ENCODE peak calls at places on chromosomes 16 and 17, in four cellular contexts. T is cerebellum, X is COR-L47, Z is T-helper 1 cell. W is an unnamed sample.

GRCh38 chr17:44198721-44199552 is 747 bp downstream of the ATXN7L3 start:
- DNase-seq in T (peak), X (no peak), Z (peak), W (no peak)

GRCh38 chr17:69592692-69593350 is 178.3 kb downstream of the MAP2K6 start:
- DNase-seq in T (no peak), X (no peak), Z (no peak), W (no peak)

GRCh38 chr17:6706996-6707395 is 6.2 kb downstream of the SLC13A5 start:
- DNase-seq in T (no peak), X (no peak), Z (no peak), W (no peak)

GRCh38 chr16:17801024-17801423 is 330.3 kb upstream of the XYLT1 start:
- DNase-seq in T (no peak), X (no peak), Z (no peak), W (no peak)

GRCh38 chr16:81066700-81067099 is 10.3 kb downstream of the C16orf46 start:
- DNase-seq in T (no peak), X (no peak), Z (no peak), W (no peak)

GRCh38 chr16:85202631-85203461 is 90.6 kb upstream of the CIBAR2 start:
- DNase-seq in T (peak), X (no peak), Z (no peak), W (no peak)

GRCh38 chr17:66716236-66717026 is 118.5 kb upstream of the CACNG5 start:
- DNase-seq in T (no peak), X (peak), Z (no peak), W (no peak)

GRCh38 chr17:39608601-39609000 is 881 bp upstream of the NEUROD2 start:
- DNase-seq in T (peak), X (no peak), Z (no peak), W (no peak)

GRCh38 chr17:45366691-45367090 is 49.9 kb upstream of the MAP3K14 start:
- DNase-seq in T (no peak), X (no peak), Z (no peak), W (no peak)

GRCh38 chr16:72493681-72494415 is 321.9 kb upstream of the PMFBP1 start:
- DNase-seq in T (no peak), X (no peak), Z (no peak), W (no peak)

GRCh38 chr17:78231991-78232759 is 744 bp downstream of the TMEM235 start:
- DNase-seq in T (no peak), X (no peak), Z (no peak), W (no peak)

GRCh38 chr17:68566145-68566738 is 34.9 kb downstream of the FAM20A start:
- DNase-seq in T (no peak), X (no peak), Z (no peak), W (no peak)

GRCh38 chr17:17499402-17500145 is 3.4 kb upstream of the RASD1 start:
- DNase-seq in T (no peak), X (no peak), Z (no peak), W (no peak)

GRCh38 chr16:15482068-15482747 is 47.8 kb downstream of the BMERB1 start:
- DNase-seq in T (no peak), X (no peak), Z (no peak), W (no peak)

GRCh38 chr17:82668024-82668630 is 19.9 kb upstream of the WDR45B start:
- DNase-seq in T (no peak), X (no peak), Z (no peak), W (no peak)

GRCh38 chr16:81279375-81279774 is 35.4 kb upstream of the GAN start:
- DNase-seq in T (no peak), X (no peak), Z (no peak), W (no peak)

GRCh38 chr16:23423496-23424049 is 29.4 kb downstream of the COG7 start:
- DNase-seq in T (no peak), X (peak), Z (no peak), W (no peak)